ENCODE peak calls at places on chromosomes 2 and 18, in six cellular contexts. V is stomach, O is heart left ventricle, Z is AG09309, T is AG04450, P is upper lobe of right lung. J is an unnamed sample.

GRCh38 chr2:182133195-182133891 is 147.7 kb downstream of the PPP1R1C start:
- DNase-seq in V (no peak), Z (no peak), T (no peak), O (no peak), P (no peak), J (no peak)

GRCh38 chr2:239716536-239717318 is 308.4 kb downstream of the NDUFA10 start:
- DNase-seq in V (no peak), T (no peak), P (peak), O (no peak), Z (no peak), J (no peak)

GRCh38 chr18:25830787-25831186 is 259.6 kb downstream of the SS18 start:
- DNase-seq in Z (peak), V (peak), P (no peak), T (peak), O (no peak), J (no peak)

GRCh38 chr18:35919179-35919578 is 53.3 kb upstream of the RMP24 start:
- DNase-seq in Z (no peak), P (no peak), V (no peak), T (no peak), O (no peak), J (no peak)

GRCh38 chr2:202237787-202238233 is 587 bp downstream of the SUMO1 start:
- DNase-seq in P (peak), V (no peak), O (no peak), T (no peak), Z (no peak), J (no peak)

GRCh38 chr2:42979416-42979869 is 187.1 kb upstream of the HAAO start:
- DNase-seq in O (no peak), Z (no peak), T (no peak), P (peak), V (peak), J (no peak)

GRCh38 chr2:57947398-57947797 is 99.2 kb upstream of the VRK2 start:
- DNase-seq in P (no peak), V (no peak), T (no peak), Z (no peak), O (no peak), J (no peak)

GRCh38 chr2:217160103-217160502 is 300.2 kb upstream of the TNP1 start:
- DNase-seq in T (no peak), Z (no peak), V (no peak), O (no peak), P (no peak), J (no peak)

GRCh38 chr2:206004004-206004693 is 81.8 kb downstream of the INO80D start:
- DNase-seq in T (no peak), O (no peak), Z (no peak), V (no peak), P (no peak), J (no peak)

GRCh38 chr2:176744156-176744555 is 468.4 kb upstream of the HNRNPA3 start:
- DNase-seq in P (no peak), O (no peak), V (no peak), T (no peak), Z (no peak), J (no peak)

GRCh38 chr2:231646471-231646870 is 53.8 kb downstream of the TEX44 start:
- DNase-seq in P (no peak), T (no peak), O (no peak), V (no peak), Z (no peak), J (no peak)

GRCh38 chr2:216315817-216316603 is 56.3 kb downstream of the MARCHF4 start:
- DNase-seq in V (no peak), O (no peak), Z (no peak), P (no peak), T (no peak), J (no peak)

DNA sequence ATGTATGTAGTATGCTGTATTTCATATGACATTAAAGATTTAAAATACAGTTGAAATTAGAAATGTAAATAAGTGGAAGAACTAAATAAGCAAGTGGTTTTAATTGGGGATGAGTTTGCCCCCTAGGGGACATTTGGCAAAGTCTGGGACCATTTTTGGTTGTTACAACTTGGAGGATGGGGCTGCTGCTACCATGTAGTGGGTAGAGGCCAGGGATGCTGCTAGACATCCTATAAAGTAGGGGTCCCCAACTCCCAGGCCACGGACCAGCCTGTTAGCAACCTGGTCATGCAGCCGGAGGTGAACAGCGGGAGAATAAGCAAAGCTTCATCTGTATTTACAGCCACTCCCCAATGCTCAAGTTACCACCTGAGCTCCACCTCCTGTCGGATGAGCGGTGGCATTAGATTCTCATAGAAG is 27.9 kb upstream of the ASNSD1 start:
- DNase-seq in Z (no peak), O (no peak), V (no peak), P (no peak), T (no peak), J (no peak)
- TF ChIP-seq CTCF in Z (peak), O (peak), V (no peak), P (peak), T (peak), J (no peak)

GRCh38 chr2:184596819-184597411 is 1.4 kb upstream of the ZNF804A start:
- DNase-seq in T (peak), V (no peak), O (no peak), P (no peak), Z (peak), J (no peak)
- TF ChIP-seq CTCF in T (peak), V (no peak), O (no peak), P (no peak), Z (no peak), J (no peak)

GRCh38 chr2:127698553-127699355 is 2.5 kb upstream of the SFT2D3 start:
- DNase-seq in Z (no peak), T (no peak), O (no peak), P (no peak), V (no peak), J (no peak)

GRCh38 chr2:127702395-127703009 is 1.2 kb downstream of the SFT2D3 start:
- DNase-seq in O (no peak), V (no peak), T (no peak), P (no peak), Z (no peak), J (no peak)

GRCh38 chr2:127701651-127702394 is 526 bp downstream of the SFT2D3 start:
- DNase-seq in T (no peak), V (peak), Z (no peak), O (peak), P (peak), J (peak)

GRCh38 chr2:127701193-127701650 is at the start of gene SFT2D3:
- DNase-seq in T (peak), P (peak), Z (peak), O (peak), V (peak), J (peak)

DNA sequence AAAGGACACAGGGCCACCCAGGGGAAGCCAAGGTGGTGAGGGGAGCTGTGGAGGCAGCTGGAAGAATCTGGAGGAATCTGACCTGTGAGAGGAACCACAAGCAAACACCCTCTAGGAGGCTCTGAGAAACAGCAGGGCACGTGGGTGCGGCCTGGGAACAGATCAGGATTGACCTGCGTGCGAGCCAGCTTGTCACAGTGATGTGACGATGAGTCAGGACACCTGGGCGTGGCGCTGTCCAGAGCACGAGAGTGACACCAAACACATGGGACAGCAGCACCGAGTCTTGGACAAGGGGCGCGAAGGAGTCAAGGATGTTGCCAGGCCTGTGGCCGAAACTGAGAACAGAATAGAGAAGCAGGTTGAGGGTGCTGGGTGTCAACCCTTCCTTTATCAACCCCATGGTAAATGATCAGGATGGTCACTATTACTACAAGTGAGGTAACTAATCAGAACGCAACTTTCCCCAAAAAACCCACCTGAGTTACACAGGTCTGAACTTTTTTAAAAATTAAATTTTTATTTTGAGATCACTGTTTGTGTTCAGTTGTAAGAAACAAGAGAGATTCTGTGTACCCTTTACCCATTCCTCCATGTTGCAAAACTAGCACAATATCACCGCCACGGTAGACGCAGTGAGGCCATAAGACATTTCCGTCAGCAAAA is 637 bp upstream of the SFT2D3 start:
- DNase-seq in P (peak), Z (no peak), V (peak), T (no peak), O (peak), J (peak)
- TF ChIP-seq CTCF in P (no peak), Z (no peak), V (no peak), T (no peak), O (no peak), J (no peak)

GRCh38 chr2:240856151-240856980 is 12.3 kb upstream of the AGXT start:
- DNase-seq in V (no peak), Z (no peak), P (no peak), O (no peak), T (no peak), J (no peak)
- TF ChIP-seq CTCF in V (no peak), Z (peak), P (no peak), O (peak), T (no peak), J (no peak)

DNA sequence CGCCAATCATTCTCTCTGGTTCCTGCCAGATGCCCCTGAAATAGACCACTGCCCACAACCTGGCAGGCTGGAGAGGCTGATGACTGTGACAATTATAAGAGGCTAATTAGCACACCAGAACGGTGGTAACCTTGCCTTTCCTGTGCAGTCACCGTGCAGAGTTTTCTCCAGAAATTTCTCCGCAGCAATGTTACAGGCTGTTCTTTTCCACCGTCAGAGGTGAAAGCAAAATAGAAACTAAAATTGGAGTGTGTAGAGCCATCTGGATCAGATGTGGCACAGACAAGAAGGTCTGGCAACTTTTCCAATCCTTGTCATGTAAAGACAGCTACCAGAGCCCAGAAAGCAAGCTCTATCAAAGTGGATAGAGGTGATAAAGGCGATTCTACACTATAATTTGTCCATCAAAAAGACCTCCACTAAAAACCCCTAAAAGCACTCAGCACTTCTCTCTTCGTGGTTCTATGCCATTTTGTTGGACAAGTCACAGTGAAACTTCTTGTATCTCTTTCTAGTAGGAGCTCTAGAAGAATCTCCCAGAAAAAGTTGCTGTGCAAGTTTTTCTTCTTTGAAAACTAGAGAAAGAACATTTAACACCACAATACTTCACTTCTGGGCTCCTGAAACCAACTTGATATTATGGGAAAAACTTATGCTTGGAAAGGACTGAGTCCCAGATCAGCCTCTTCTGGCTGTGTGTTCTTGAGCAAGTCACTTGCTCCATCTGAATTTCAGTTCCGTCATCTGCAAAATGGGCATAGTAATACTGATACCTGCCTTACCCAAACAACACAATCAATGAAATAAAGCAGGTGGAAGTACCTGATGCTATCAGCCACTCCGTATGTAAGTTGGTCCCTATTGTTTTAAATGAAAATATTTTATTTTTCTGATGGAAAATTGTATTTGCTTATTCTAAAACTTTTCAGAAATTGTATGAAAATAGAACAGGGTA is 295.6 kb upstream of the DLGAP1 start:
- DNase-seq in T (no peak), O (no peak), V (no peak), P (no peak), Z (no peak), J (no peak)
- TF ChIP-seq CTCF in T (no peak), O (no peak), V (no peak), P (no peak), Z (no peak), J (no peak)

J was measured in activated B cell treated with CpG ODN at 0.5 μM for 24 hours.